ENCODE peak calls at places on chromosome 4, in seven cellular contexts. V is GM23248, B is neural progenitor cell, F is PC-3, K is GM23338, A is HCT116, I is MM.1S. G is an unnamed sample.
A peak's percentile ranks its signal among the peaks of the same experiment; 100 is the strongest.

GRCh38 chr4:56656346-56656643 is 24.8 kb downstream of the HOPX start:
- DNase-seq in V (no peak), B (peak; percentile 43), F (no peak), K (peak; percentile 49), A (no peak), I (peak; percentile 12), G (peak; percentile 19)

GRCh38 chr4:184255361-184255760 is 37.7 kb upstream of the ENPP6 start:
- DNase-seq in A (no peak), I (no peak), V (no peak), K (no peak), B (peak; percentile 21), F (no peak), G (no peak)

GRCh38 chr4:185127021-185127925 is 15.8 kb upstream of the SLC25A4 start:
- DNase-seq in K (peak; percentile 58), I (no peak), B (peak; percentile 63), A (no peak), F (no peak), V (peak; percentile 34), G (peak; percentile 28)

GRCh38 chr4:67393699-67394281 is 151.5 kb downstream of the CENPC start:
- DNase-seq in V (peak; percentile 51), I (peak; percentile 35), K (peak; percentile 67), B (peak; percentile 57), A (peak; percentile 29), F (peak; percentile 78), G (peak; percentile 64)

GRCh38 chr4:185115827-185116232 is 27.2 kb upstream of the SLC25A4 start:
- DNase-seq in B (peak; percentile 56), I (no peak), A (no peak), K (peak; percentile 88), V (peak; percentile 11), F (no peak), G (peak; percentile 89)

GRCh38 chr4:75584067-75584466 is 28.2 kb downstream of the ODAPH start:
- DNase-seq in V (no peak), I (no peak), B (no peak), F (peak; percentile 10), K (no peak), A (no peak), G (no peak)

GRCh38 chr4:180855184-180855583 is 1388.0 kb upstream of the TENM3 start:
- DNase-seq in A (no peak), K (no peak), F (no peak), B (no peak), V (no peak), I (no peak), G (no peak)

GRCh38 chr4:87073570-87074470 is 139.0 kb downstream of the AFF1 start:
- DNase-seq in K (no peak), I (peak; percentile 78), B (peak; percentile 35), A (no peak), V (no peak), F (peak; percentile 79), G (no peak)

GRCh38 chr4:153418581-153418980 is 47.6 kb upstream of the TMEM131L start:
- DNase-seq in F (no peak), K (peak; percentile 49), I (no peak), A (no peak), V (peak; percentile 21), B (no peak), G (no peak)

GRCh38 chr4:107736924-107737448 is 17.0 kb upstream of the PAPSS1 start:
- DNase-seq in B (peak; percentile 81), A (peak; percentile 44), K (peak; percentile 85), F (peak; percentile 54), I (peak; percentile 37), V (peak; percentile 58), G (peak; percentile 72)

GRCh38 chr4:76626686-76627465 is 191.8 kb downstream of the SHROOM3 start:
- DNase-seq in B (no peak), K (peak; percentile 72), A (no peak), F (peak; percentile 26), V (no peak), I (no peak), G (no peak)

GRCh38 chr4:169385356-169385755 is 114.6 kb upstream of the SH3RF1 start:
- DNase-seq in F (peak; percentile 40), V (peak; percentile 31), K (no peak), A (no peak), I (no peak), B (no peak), G (no peak)

GRCh38 chr4:157143365-157143764 is 67.4 kb downstream of the GLRB start:
- DNase-seq in A (no peak), V (peak; percentile 1), K (no peak), F (no peak), B (no peak), I (no peak), G (no peak)

GRCh38 chr4:6688879-6689505 is 4.7 kb upstream of the S100P start:
- DNase-seq in V (peak; percentile 94), I (peak; percentile 21), K (peak; percentile 72), B (peak; percentile 31), F (peak; percentile 92), A (peak; percentile 75), G (peak; percentile 90)

GRCh38 chr4:73828945-73829344 is 7.5 kb upstream of the CXCL6 start:
- DNase-seq in B (no peak), I (no peak), V (peak; percentile 74), K (no peak), F (no peak), A (no peak), G (no peak)

GRCh38 chr4:179803857-179804256 is 2361.6 kb upstream of the AGA start:
- DNase-seq in V (no peak), B (no peak), F (peak; percentile 28), I (no peak), K (no peak), A (no peak), G (no peak)

GRCh38 chr4:174211611-174212044 is 71.8 kb downstream of the FBXO8 start:
- DNase-seq in I (no peak), A (no peak), K (no peak), V (no peak), F (no peak), B (peak; percentile 62), G (no peak)
- TF ChIP-seq EZH2 in I (no peak), A (no peak), K (peak; percentile 64), V (no peak), F (no peak), B (peak; percentile 89), G (peak; percentile 87)

GRCh38 chr4:7971159-7971631 is 31.5 kb upstream of the AFAP1 start:
- DNase-seq in A (no peak), V (no peak), I (no peak), F (no peak), B (no peak), K (no peak), G (no peak)

GRCh38 chr4:7974425-7974824 is 34.8 kb upstream of the AFAP1 start:
- DNase-seq in K (no peak), A (no peak), V (no peak), I (no peak), B (no peak), F (no peak), G (no peak)

GRCh38 chr4:7973545-7973981 is 33.9 kb upstream of the AFAP1 start:
- DNase-seq in V (peak; percentile 86), K (no peak), I (no peak), B (no peak), A (no peak), F (peak; percentile 85), G (no peak)

GRCh38 chr4:7970031-7970946 is 30.6 kb upstream of the AFAP1 start:
- DNase-seq in A (no peak), B (no peak), F (peak; percentile 71), I (no peak), V (peak; percentile 43), K (no peak), G (peak; percentile 79)

DNA sequence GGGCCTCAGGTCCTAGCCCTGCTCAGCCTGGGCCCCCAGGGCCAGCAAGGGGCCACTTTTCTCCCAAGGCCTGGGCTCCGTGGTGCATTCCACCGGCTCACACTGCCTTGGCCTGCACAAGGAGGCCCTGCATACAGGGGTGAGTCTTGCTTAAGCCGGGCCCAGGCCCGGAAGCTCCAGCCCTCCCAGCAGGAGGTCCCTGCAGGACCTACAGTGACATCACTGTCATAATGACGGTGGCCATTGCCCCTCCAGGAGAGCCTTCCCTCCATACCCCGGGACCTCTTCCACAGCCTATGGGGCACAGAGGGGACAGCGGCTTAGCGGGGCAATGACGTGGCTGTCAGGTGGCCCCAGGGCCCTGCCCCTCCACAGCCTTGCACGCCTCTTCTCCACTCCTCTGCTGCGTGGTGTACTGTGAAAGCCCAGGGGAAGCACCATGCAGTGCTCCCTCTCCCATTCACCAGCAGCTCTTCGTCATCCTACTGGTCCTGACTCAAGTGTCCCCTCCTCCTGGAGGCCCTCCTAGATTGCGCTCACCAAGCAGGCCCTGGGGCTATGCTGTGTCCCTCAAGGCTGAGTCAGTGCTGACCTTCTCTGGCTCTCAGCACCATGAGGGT is 32.3 kb upstream of the AFAP1 start:
- DNase-seq in A (no peak), B (no peak), F (peak; percentile 70), V (peak; percentile 37), I (no peak), K (no peak), G (no peak)
- TF ChIP-seq EZH2phosphoT487 in A (no peak), B (no peak), F (no peak), V (no peak), I (no peak), K (no peak), G (no peak)

GRCh38 chr4:111263836-111264235 is 641.0 kb upstream of the PITX2 start:
- DNase-seq in V (no peak), B (no peak), F (no peak), K (no peak), A (no peak), I (no peak), G (no peak)
- TF ChIP-seq EZH2 in V (no peak), B (no peak), F (no peak), K (no peak), A (no peak), I (no peak), G (no peak)

DNA sequence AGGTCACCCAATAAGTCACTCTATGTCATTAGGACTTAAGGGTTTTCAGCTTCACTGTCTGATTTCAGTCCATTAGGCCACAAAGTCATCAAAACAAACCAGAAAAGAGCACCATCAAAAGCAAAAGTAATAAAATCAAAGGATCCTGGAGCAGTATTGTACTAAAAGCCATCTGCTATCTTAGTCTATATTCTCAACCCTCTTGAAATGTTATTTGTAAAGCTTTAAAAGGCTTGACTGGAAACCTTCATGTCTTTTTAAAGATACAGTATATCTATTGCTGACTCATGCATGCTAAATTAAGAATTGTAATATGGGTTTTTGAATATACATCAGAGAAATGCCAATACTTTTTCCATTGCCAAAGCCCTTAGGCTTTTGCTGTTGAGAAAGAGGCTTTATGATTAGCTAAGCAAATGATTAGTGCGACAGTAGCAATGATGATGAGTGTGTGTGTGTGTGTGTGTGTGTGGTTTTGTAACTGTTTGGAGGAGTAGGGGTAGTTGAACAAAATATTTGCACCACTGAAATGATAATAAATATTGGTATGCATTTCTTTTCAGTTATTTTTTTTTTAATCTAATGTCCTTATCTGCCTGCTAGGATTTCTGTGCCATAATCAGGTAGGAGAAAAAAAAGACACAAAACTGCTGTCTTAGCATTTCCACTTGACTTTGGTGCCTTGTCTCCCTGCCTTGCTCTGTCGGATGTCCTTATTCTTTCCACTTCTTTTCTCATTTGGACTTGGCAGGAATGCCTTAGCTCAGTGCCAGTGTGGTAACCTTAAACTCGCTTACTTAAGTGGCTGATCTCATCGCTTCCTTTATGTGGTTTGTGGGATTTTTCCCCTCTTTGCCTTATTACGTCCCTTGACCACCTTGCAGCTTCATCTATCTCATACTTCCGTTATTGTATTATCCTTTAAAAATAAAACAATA is 119.7 kb downstream of the PCDH7 start:
- DNase-seq in V (no peak), I (no peak), A (peak; percentile 97), F (peak; percentile 12), K (peak; percentile 38), B (no peak), G (peak; percentile 29)
- TF ChIP-seq EZH2phosphoT487 in V (no peak), I (no peak), A (no peak), F (no peak), K (no peak), B (no peak), G (no peak)

GRCh38 chr4:3766791-3767561 is 791 bp downstream of the ADRA2C start:
- DNase-seq in F (no peak), V (no peak), A (no peak), B (peak; percentile 77), K (peak; percentile 89), I (no peak), G (peak; percentile 48)
- TF ChIP-seq EZH2 in F (no peak), V (no peak), A (no peak), B (peak; percentile 74), K (no peak), I (no peak), G (peak; percentile 45)

G was measured in hepatocyte.